ENCODE peak calls at places on chromosome 3, in ten cellular contexts. M is NCI-H1105 treated with DMSO at 0.1 percent for 48 hours, B is RPMI7951, H is RPMI8226, Z is T-helper 1 cell, C is GM12878, T is fibroblast of lung, I is NCI-H1092, D is left cardiac atrium, A is activated T-helper 1 cell treated with Interleukin-2 at 50 U/mL for 16 hours. F is an unnamed sample.

GRCh38 chr3:134495980-134496379 is 10.1 kb downstream of the CEP63 start:
- DNase-seq in M (no peak), B (no peak), H (no peak), Z (no peak), C (no peak), T (no peak), I (no peak), D (no peak), A (no peak), F (no peak)

GRCh38 chr3:161208931-161209330 is 12.2 kb upstream of the NMD3 start:
- DNase-seq in M (no peak), B (peak; percentile 15), H (peak; percentile 14), Z (no peak), C (no peak), T (no peak), I (no peak), D (no peak), A (no peak), F (no peak)

GRCh38 chr3:193563999-193564398 is 9.3 kb upstream of the ATP13A4 start:
- DNase-seq in M (no peak), B (no peak), H (peak; percentile 20), Z (no peak), C (no peak), T (no peak), I (peak; percentile 46), D (no peak), A (no peak), F (no peak)

GRCh38 chr3:193330500-193331204 is 47.9 kb downstream of the ATP13A5 start:
- DNase-seq in M (no peak), B (no peak), H (no peak), Z (no peak), C (no peak), T (no peak), I (no peak), D (no peak), A (no peak), F (no peak)

GRCh38 chr3:37310666-37311050 is 136.3 kb upstream of the LRRFIP2 start:
- DNase-seq in M (no peak), B (peak; percentile 45), H (no peak), Z (no peak), C (no peak), T (peak; percentile 49), I (no peak), D (no peak), A (no peak), F (no peak)

GRCh38 chr3:111326144-111326995 is 215.6 kb upstream of the CD96 start:
- DNase-seq in M (no peak), B (peak; percentile 82), H (no peak), Z (no peak), C (no peak), T (peak; percentile 79), I (no peak), D (no peak), A (no peak), F (no peak)

GRCh38 chr3:113161661-113162060 is 49.7 kb upstream of the BOC start:
- DNase-seq in M (no peak), B (no peak), H (no peak), Z (no peak), C (no peak), T (no peak), I (no peak), D (no peak), A (no peak), F (no peak)

GRCh38 chr3:178146406-178146831 is 389.8 kb upstream of the KCNMB2 start:
- DNase-seq in M (no peak), B (peak; percentile 9), H (no peak), Z (no peak), C (no peak), T (peak; percentile 16), I (peak; percentile 26), D (no peak), A (no peak), F (no peak)

GRCh38 chr3:129952956-129953355 is 21.6 kb upstream of the TRH start:
- DNase-seq in M (no peak), B (no peak), H (no peak), Z (no peak), C (no peak), T (no peak), I (no peak), D (no peak), A (no peak), F (no peak)